ENCODE peak calls at places on chromosomes 5 and 9, in ten cellular contexts. One of them, this sample, is unnamed.
A peak's percentile ranks its signal among the peaks of the same experiment; 100 is the strongest.

GRCh38 chr5:148808864-148809642 is 17.4 kb upstream of the ADRB2 start:
- DNase-seq in HFFc6: no peak
- DNase-seq in H9: no peak
- DNase-seq in CD8-positive, alpha-beta T cell: no peak
- DNase-seq in PC-9: no peak
- DNase-seq in lower leg skin: no peak
- DNase-seq in uterus: no peak
- DNase-seq in cardiac fibroblast: no peak
- DNase-seq in endothelial cell of umbilical vein: no peak
- DNase-seq in GM20000: peak; percentile 58
- DNase-seq in this sample: no peak

GRCh38 chr9:127928232-127929043 is 2.1 kb downstream of the PIP5KL1 start:
- DNase-seq in HFFc6: no peak
- DNase-seq in H9: peak; percentile 55
- DNase-seq in CD8-positive, alpha-beta T cell: no peak
- DNase-seq in PC-9: no peak
- DNase-seq in lower leg skin: no peak
- DNase-seq in uterus: no peak
- DNase-seq in cardiac fibroblast: no peak
- DNase-seq in endothelial cell of umbilical vein: no peak
- DNase-seq in GM20000: no peak
- DNase-seq in this sample: no peak

GRCh38 chr5:154341620-154342019 is 104.2 kb upstream of the SAP30L start:
- DNase-seq in HFFc6: no peak
- DNase-seq in H9: no peak
- DNase-seq in CD8-positive, alpha-beta T cell: no peak
- DNase-seq in PC-9: no peak
- DNase-seq in lower leg skin: no peak
- DNase-seq in uterus: no peak
- DNase-seq in cardiac fibroblast: no peak
- DNase-seq in endothelial cell of umbilical vein: no peak
- DNase-seq in GM20000: no peak
- DNase-seq in this sample: no peak

GRCh38 chr5:76384705-76385104 is 18.4 kb upstream of the IQGAP2 start:
- DNase-seq in HFFc6: no peak
- DNase-seq in H9: no peak
- DNase-seq in CD8-positive, alpha-beta T cell: no peak
- DNase-seq in PC-9: no peak
- DNase-seq in lower leg skin: no peak
- DNase-seq in uterus: no peak
- DNase-seq in cardiac fibroblast: no peak
- DNase-seq in endothelial cell of umbilical vein: no peak
- DNase-seq in GM20000: no peak
- DNase-seq in this sample: no peak

GRCh38 chr5:129460951-129461815 is 1.1 kb downstream of the ADAMTS19 start:
- DNase-seq in HFFc6: no peak
- DNase-seq in H9: peak; percentile 73
- DNase-seq in CD8-positive, alpha-beta T cell: no peak
- DNase-seq in PC-9: peak; percentile 1
- DNase-seq in lower leg skin: no peak
- DNase-seq in uterus: peak; percentile 69
- DNase-seq in cardiac fibroblast: peak; percentile 24
- DNase-seq in endothelial cell of umbilical vein: peak; percentile 10
- DNase-seq in GM20000: peak; percentile 50
- DNase-seq in this sample: peak; percentile 73

GRCh38 chr5:25006734-25007133 is 362.0 kb upstream of the CDH10 start:
- DNase-seq in HFFc6: no peak
- DNase-seq in H9: no peak
- DNase-seq in CD8-positive, alpha-beta T cell: no peak
- DNase-seq in PC-9: peak; percentile 5
- DNase-seq in lower leg skin: no peak
- DNase-seq in uterus: no peak
- DNase-seq in cardiac fibroblast: peak; percentile 0
- DNase-seq in endothelial cell of umbilical vein: no peak
- DNase-seq in GM20000: no peak
- DNase-seq in this sample: no peak

GRCh38 chr5:142082182-142082781 is 26.3 kb upstream of the NDFIP1 start:
- DNase-seq in HFFc6: no peak
- DNase-seq in H9: no peak
- DNase-seq in CD8-positive, alpha-beta T cell: no peak
- DNase-seq in PC-9: no peak
- DNase-seq in lower leg skin: no peak
- DNase-seq in uterus: no peak
- DNase-seq in cardiac fibroblast: no peak
- DNase-seq in endothelial cell of umbilical vein: no peak
- DNase-seq in GM20000: no peak
- DNase-seq in this sample: no peak

GRCh38 chr9:6355728-6356127 is 27.6 kb downstream of the TPD52L3 start:
- DNase-seq in HFFc6: peak; percentile 57
- DNase-seq in H9: no peak
- DNase-seq in CD8-positive, alpha-beta T cell: no peak
- DNase-seq in PC-9: no peak
- DNase-seq in lower leg skin: no peak
- DNase-seq in uterus: no peak
- DNase-seq in cardiac fibroblast: peak; percentile 58
- DNase-seq in endothelial cell of umbilical vein: peak; percentile 42
- DNase-seq in GM20000: peak; percentile 42
- DNase-seq in this sample: no peak

DNA sequence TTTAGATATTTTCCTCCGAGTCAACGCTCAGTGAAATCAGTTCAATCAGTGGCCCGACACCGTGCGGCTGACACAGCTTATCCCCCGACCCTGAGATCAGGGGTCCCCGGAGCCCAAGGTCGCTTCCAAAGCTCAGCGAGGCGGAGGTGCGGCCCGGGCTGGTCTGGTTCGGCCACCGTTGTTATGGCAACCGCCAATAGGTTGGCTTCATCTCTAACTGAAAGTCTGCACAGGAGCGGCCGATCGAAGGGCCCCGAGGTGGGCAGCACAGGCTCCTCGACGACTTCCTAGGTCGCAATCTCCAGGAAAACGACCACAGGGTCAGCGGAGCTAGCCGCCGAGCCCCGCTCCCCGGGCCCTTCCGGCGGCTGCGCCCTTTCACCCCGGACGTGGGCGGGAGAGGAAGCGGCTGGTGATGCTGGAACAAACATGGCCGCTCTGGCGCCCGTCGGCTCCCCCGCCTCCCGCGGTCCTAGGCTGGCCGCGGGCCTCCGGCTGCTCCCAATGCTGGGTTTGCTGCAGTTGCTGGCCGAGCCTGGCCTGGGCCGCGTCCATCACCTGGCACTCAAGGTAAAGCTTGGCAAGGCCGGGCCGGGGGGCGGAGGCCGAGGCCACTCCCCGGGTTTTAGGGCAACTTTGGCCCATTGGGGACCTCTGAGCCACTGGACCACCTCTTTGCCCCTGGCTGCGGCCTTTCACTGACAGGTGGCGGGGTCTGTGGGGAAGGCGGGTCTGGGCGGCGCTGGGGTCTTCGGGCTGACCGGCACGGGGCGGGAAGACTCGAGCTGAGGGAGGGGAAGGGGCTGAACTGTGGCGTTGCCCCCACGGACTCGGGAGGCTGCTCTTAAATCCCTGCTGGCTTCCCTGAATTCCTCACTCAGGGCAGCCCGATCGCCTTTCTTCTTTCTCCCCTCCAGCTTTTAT is at the start of gene GPR107:
- DNase-seq in HFFc6: peak; percentile 42
- DNase-seq in H9: peak; percentile 77
- DNase-seq in CD8-positive, alpha-beta T cell: peak; percentile 65
- DNase-seq in PC-9: peak; percentile 77
- DNase-seq in lower leg skin: peak; percentile 59
- DNase-seq in uterus: peak; percentile 72
- DNase-seq in cardiac fibroblast: peak; percentile 77
- DNase-seq in endothelial cell of umbilical vein: peak; percentile 78
- DNase-seq in GM20000: peak; percentile 89
- DNase-seq in this sample: peak; percentile 77
- TF ChIP-seq CTCF in HFFc6: no peak
- TF ChIP-seq CTCF in H9: no peak
- TF ChIP-seq CTCF in CD8-positive, alpha-beta T cell: no peak
- TF ChIP-seq CTCF in PC-9: no peak
- TF ChIP-seq CTCF in lower leg skin: no peak
- TF ChIP-seq CTCF in uterus: no peak
- TF ChIP-seq CTCF in cardiac fibroblast: no peak
- TF ChIP-seq CTCF in endothelial cell of umbilical vein: no peak
- TF ChIP-seq CTCF in GM20000: no peak
- TF ChIP-seq CTCF in this sample: no peak

GRCh38 chr5:73228052-73228451 is 55.1 kb downstream of the TMEM174 start:
- DNase-seq in HFFc6: no peak
- DNase-seq in H9: no peak
- DNase-seq in CD8-positive, alpha-beta T cell: no peak
- DNase-seq in PC-9: no peak
- DNase-seq in lower leg skin: no peak
- DNase-seq in uterus: no peak
- DNase-seq in cardiac fibroblast: no peak
- DNase-seq in endothelial cell of umbilical vein: no peak
- DNase-seq in GM20000: no peak
- DNase-seq in this sample: no peak

GRCh38 chr5:73231245-73231778 is 58.3 kb downstream of the TMEM174 start:
- DNase-seq in HFFc6: no peak
- DNase-seq in H9: no peak
- DNase-seq in CD8-positive, alpha-beta T cell: no peak
- DNase-seq in PC-9: no peak
- DNase-seq in lower leg skin: no peak
- DNase-seq in uterus: no peak
- DNase-seq in cardiac fibroblast: no peak
- DNase-seq in endothelial cell of umbilical vein: peak; percentile 9
- DNase-seq in GM20000: no peak
- DNase-seq in this sample: no peak

GRCh38 chr5:73232266-73233041 is 59.5 kb downstream of the TMEM174 start:
- DNase-seq in HFFc6: no peak
- DNase-seq in H9: peak; percentile 56
- DNase-seq in CD8-positive, alpha-beta T cell: no peak
- DNase-seq in PC-9: no peak
- DNase-seq in lower leg skin: no peak
- DNase-seq in uterus: no peak
- DNase-seq in cardiac fibroblast: no peak
- DNase-seq in endothelial cell of umbilical vein: no peak
- DNase-seq in GM20000: no peak
- DNase-seq in this sample: no peak

GRCh38 chr5:73229271-73229670 is 56.3 kb downstream of the TMEM174 start:
- DNase-seq in HFFc6: peak; percentile 46
- DNase-seq in H9: no peak
- DNase-seq in CD8-positive, alpha-beta T cell: no peak
- DNase-seq in PC-9: peak; percentile 41
- DNase-seq in lower leg skin: no peak
- DNase-seq in uterus: no peak
- DNase-seq in cardiac fibroblast: peak; percentile 5
- DNase-seq in endothelial cell of umbilical vein: no peak
- DNase-seq in GM20000: no peak
- DNase-seq in this sample: no peak

DNA sequence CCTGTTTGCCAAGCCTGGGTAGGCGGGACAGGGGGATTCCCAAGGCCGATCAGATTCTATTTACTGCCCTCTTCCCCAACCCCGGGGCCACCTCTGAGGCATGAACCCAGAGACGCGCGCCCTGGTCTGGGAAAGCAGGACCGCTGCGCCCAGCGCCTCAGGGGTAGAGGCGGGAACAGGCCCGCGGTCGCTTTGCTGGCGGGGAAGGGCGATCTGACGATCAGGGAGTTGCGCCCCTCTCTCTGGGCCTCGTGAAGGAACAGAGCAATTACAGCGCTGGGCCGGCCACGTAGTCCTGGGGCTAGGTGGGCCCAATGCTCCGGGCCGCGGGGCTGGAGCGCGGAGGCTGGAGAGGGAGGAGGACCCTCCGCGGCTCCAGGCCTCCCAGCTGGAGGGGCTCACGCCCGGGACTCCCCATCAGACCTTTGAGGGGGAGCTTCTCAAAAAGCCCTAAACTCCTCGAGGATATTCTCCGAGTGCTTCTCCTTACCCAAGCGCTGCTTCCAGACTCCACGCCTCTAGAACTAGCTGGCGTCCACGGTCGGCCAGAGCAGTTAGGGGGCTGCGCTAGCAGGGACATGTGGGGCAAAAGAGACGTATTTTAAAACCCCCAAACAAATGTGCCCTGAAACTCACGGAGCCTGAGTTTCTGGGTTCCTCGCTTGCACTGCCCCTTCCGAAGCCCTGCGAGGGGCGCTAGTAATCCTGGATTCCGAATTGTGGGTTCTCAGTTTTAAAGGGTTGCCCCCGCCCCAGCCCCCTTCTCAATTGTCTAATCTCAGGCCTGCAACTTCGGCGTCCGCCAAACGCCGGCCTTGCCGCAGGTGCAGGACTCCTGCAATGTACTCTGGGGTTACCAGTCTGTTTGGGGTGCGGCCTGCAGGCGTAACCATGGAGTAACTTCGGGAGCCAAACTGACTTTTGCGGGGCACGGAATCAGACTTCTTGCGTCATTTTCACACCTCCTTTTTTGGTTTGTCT is 57.6 kb downstream of the TMEM174 start:
- DNase-seq in HFFc6: no peak
- DNase-seq in H9: peak; percentile 68
- DNase-seq in CD8-positive, alpha-beta T cell: no peak
- DNase-seq in PC-9: no peak
- DNase-seq in lower leg skin: no peak
- DNase-seq in uterus: no peak
- DNase-seq in cardiac fibroblast: no peak
- DNase-seq in endothelial cell of umbilical vein: no peak
- DNase-seq in GM20000: no peak
- DNase-seq in this sample: no peak
- TF ChIP-seq CTCF in HFFc6: peak; percentile 11
- TF ChIP-seq CTCF in H9: peak; percentile 27
- TF ChIP-seq CTCF in CD8-positive, alpha-beta T cell: no peak
- TF ChIP-seq CTCF in PC-9: no peak
- TF ChIP-seq CTCF in lower leg skin: no peak
- TF ChIP-seq CTCF in uterus: no peak
- TF ChIP-seq CTCF in cardiac fibroblast: no peak
- TF ChIP-seq CTCF in endothelial cell of umbilical vein: no peak
- TF ChIP-seq CTCF in GM20000: no peak
- TF ChIP-seq CTCF in this sample: no peak

DNA sequence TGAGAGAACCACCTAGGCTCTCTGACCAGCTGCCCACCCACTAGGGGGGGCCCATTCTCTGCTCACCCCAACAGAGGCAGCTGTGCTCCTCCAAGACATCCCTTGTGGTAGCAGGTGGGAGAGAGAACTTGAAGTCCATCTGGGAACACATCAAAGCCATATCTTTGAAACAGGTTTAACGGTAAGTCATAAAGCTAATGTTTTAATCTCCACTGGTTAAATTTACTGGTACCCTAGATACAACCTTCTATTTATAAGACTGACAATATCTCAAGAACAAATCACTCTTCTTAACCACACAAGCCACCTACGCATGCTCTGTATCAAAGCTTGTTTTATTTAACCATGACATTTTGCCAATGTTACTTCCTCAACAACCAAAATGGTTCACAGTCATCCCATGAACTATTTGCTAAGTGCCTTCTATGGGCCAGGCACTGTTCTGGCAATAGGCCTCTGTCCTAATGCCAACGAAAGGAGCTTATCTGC is 20.4 kb downstream of the AUH start:
- DNase-seq in HFFc6: no peak
- DNase-seq in H9: no peak
- DNase-seq in CD8-positive, alpha-beta T cell: no peak
- DNase-seq in PC-9: no peak
- DNase-seq in lower leg skin: no peak
- DNase-seq in uterus: no peak
- DNase-seq in cardiac fibroblast: no peak
- DNase-seq in endothelial cell of umbilical vein: no peak
- DNase-seq in GM20000: no peak
- DNase-seq in this sample: no peak
- TF ChIP-seq CTCF in HFFc6: no peak
- TF ChIP-seq CTCF in H9: peak; percentile 29
- TF ChIP-seq CTCF in CD8-positive, alpha-beta T cell: no peak
- TF ChIP-seq CTCF in PC-9: no peak
- TF ChIP-seq CTCF in lower leg skin: no peak
- TF ChIP-seq CTCF in uterus: no peak
- TF ChIP-seq CTCF in cardiac fibroblast: no peak
- TF ChIP-seq CTCF in endothelial cell of umbilical vein: no peak
- TF ChIP-seq CTCF in GM20000: no peak
- TF ChIP-seq CTCF in this sample: no peak

GRCh38 chr9:23781111-23781510 is 44.9 kb downstream of the ELAVL2 start:
- DNase-seq in HFFc6: no peak
- DNase-seq in H9: no peak
- DNase-seq in CD8-positive, alpha-beta T cell: no peak
- DNase-seq in PC-9: no peak
- DNase-seq in lower leg skin: no peak
- DNase-seq in uterus: no peak
- DNase-seq in cardiac fibroblast: no peak
- DNase-seq in endothelial cell of umbilical vein: no peak
- DNase-seq in GM20000: no peak
- DNase-seq in this sample: no peak

GRCh38 chr9:23790341-23791260 is 35.4 kb downstream of the ELAVL2 start:
- DNase-seq in HFFc6: no peak
- DNase-seq in H9: no peak
- DNase-seq in CD8-positive, alpha-beta T cell: no peak
- DNase-seq in PC-9: no peak
- DNase-seq in lower leg skin: no peak
- DNase-seq in uterus: no peak
- DNase-seq in cardiac fibroblast: no peak
- DNase-seq in endothelial cell of umbilical vein: no peak
- DNase-seq in GM20000: no peak
- DNase-seq in this sample: no peak

GRCh38 chr9:23783509-23783908 is 42.5 kb downstream of the ELAVL2 start:
- DNase-seq in HFFc6: no peak
- DNase-seq in H9: no peak
- DNase-seq in CD8-positive, alpha-beta T cell: no peak
- DNase-seq in PC-9: no peak
- DNase-seq in lower leg skin: no peak
- DNase-seq in uterus: no peak
- DNase-seq in cardiac fibroblast: no peak
- DNase-seq in endothelial cell of umbilical vein: no peak
- DNase-seq in GM20000: no peak
- DNase-seq in this sample: no peak

GRCh38 chr9:23789529-23790254 is 36.3 kb downstream of the ELAVL2 start:
- DNase-seq in HFFc6: no peak
- DNase-seq in H9: no peak
- DNase-seq in CD8-positive, alpha-beta T cell: no peak
- DNase-seq in PC-9: no peak
- DNase-seq in lower leg skin: no peak
- DNase-seq in uterus: no peak
- DNase-seq in cardiac fibroblast: no peak
- DNase-seq in endothelial cell of umbilical vein: no peak
- DNase-seq in GM20000: no peak
- DNase-seq in this sample: no peak

GRCh38 chr9:23784962-23785361 is 41.1 kb downstream of the ELAVL2 start:
- DNase-seq in HFFc6: no peak
- DNase-seq in H9: no peak
- DNase-seq in CD8-positive, alpha-beta T cell: no peak
- DNase-seq in PC-9: no peak
- DNase-seq in lower leg skin: no peak
- DNase-seq in uterus: no peak
- DNase-seq in cardiac fibroblast: no peak
- DNase-seq in endothelial cell of umbilical vein: no peak
- DNase-seq in GM20000: no peak
- DNase-seq in this sample: no peak
- TF ChIP-seq CTCF in HFFc6: no peak
- TF ChIP-seq CTCF in H9: peak; percentile 24
- TF ChIP-seq CTCF in CD8-positive, alpha-beta T cell: no peak
- TF ChIP-seq CTCF in PC-9: no peak
- TF ChIP-seq CTCF in lower leg skin: no peak
- TF ChIP-seq CTCF in uterus: no peak
- TF ChIP-seq CTCF in cardiac fibroblast: no peak
- TF ChIP-seq CTCF in endothelial cell of umbilical vein: no peak
- TF ChIP-seq CTCF in GM20000: no peak
- TF ChIP-seq CTCF in this sample: no peak

This sample was measured in mesothelial cell of epicardium.